ENCODE peak calls at places on chromosomes 12 and 14, in four cellular contexts. J is right atrium auricular region, X is IMR-90, T is transverse colon. U is an unnamed sample.

GRCh38 chr12:96040305-96041133 is 5.1 kb upstream of the LTA4H start:
- DNase-seq in X (no peak), J (no peak), T (no peak), U (no peak)

GRCh38 chr14:31291210-31291609 is 83.6 kb upstream of the HECTD1 start:
- DNase-seq in T (no peak), J (no peak), X (no peak), U (no peak)

GRCh38 chr14:75046899-75047298 is 4.4 kb downstream of the MLH3 start:
- DNase-seq in T (no peak), J (no peak), X (peak; percentile 45), U (no peak)

GRCh38 chr14:43983721-43984120 is 523.4 kb downstream of the FSCB start:
- DNase-seq in X (no peak), J (no peak), T (no peak), U (no peak)

GRCh38 chr14:66972469-66972868 is 216.8 kb upstream of the GARIN2 start:
- DNase-seq in J (no peak), T (no peak), X (no peak), U (no peak)

GRCh38 chr12:50545783-50546182 is 41.0 kb downstream of the DIP2B start:
- DNase-seq in X (no peak), J (no peak), T (peak; percentile 66), U (peak; percentile 68)

GRCh38 chr12:65022960-65023359 is 98.1 kb downstream of the WIF1 start:
- DNase-seq in X (no peak), J (no peak), T (no peak), U (no peak)

GRCh38 chr14:24741871-24742270 is 107.9 kb upstream of the GZMB start:
- DNase-seq in T (no peak), X (peak; percentile 15), J (no peak), U (no peak)

GRCh38 chr12:128794661-128795529 is 28.9 kb downstream of the SLC15A4 start:
- DNase-seq in J (no peak), X (no peak), T (no peak), U (no peak)

GRCh38 chr12:34396861-34397590 is 374.7 kb downstream of the ALG10 start:
- DNase-seq in X (no peak), J (peak; percentile 21), T (peak; percentile 2), U (peak; percentile 16)

GRCh38 chr12:80946591-80946990 is 8.9 kb upstream of the LIN7A start:
- DNase-seq in T (no peak), J (no peak), X (peak; percentile 32), U (no peak)

GRCh38 chr12:88206636-88207035 is 64.5 kb downstream of the TMTC3 start:
- DNase-seq in T (no peak), X (peak; percentile 68), J (no peak), U (peak; percentile 19)

GRCh38 chr14:91580886-91581615 is 70.9 kb upstream of the PPP4R3A start:
- DNase-seq in J (no peak), X (no peak), T (no peak), U (no peak)

GRCh38 chr14:38762436-38762835 is 340.6 kb downstream of the SEC23A start:
- DNase-seq in T (no peak), X (no peak), J (no peak), U (no peak)

GRCh38 chr12:16148938-16149337 is 128.5 kb downstream of the SLC15A5 start:
- DNase-seq in T (no peak), X (no peak), J (no peak), U (no peak)

GRCh38 chr14:86038401-86038985 is 508.5 kb downstream of the FLRT2 start:
- DNase-seq in J (no peak), X (peak; percentile 62), T (peak; percentile 11), U (no peak)

GRCh38 chr14:75979071-75979571 is 2.7 kb downstream of the TGFB3 start:
- DNase-seq in X (peak; percentile 38), T (peak; percentile 23), J (no peak), U (peak; percentile 35)

GRCh38 chr14:103142031-103142430 is 18.8 kb downstream of the TNFAIP2 start:
- DNase-seq in J (no peak), X (no peak), T (no peak), U (no peak)

GRCh38 chr12:54725233-54725843 is 77.2 kb upstream of the DCD start:
- DNase-seq in X (no peak), J (no peak), T (no peak), U (no peak)

GRCh38 chr12:101616027-101616494 is 21.3 kb downstream of the MYBPC1 start:
- DNase-seq in J (no peak), X (no peak), T (no peak), U (peak; percentile 58)

GRCh38 chr14:100620437-100621100 is 33.4 kb upstream of the BEGAIN start:
- DNase-seq in X (no peak), J (no peak), T (peak; percentile 5), U (no peak)

GRCh38 chr12:68405292-68405900 is 73.2 kb upstream of the MDM1 start:
- DNase-seq in X (no peak), J (no peak), T (no peak), U (no peak)

GRCh38 chr12:117986705-117987469 is 18.1 kb upstream of the KSR2 start:
- DNase-seq in T (no peak), J (no peak), X (peak; percentile 17), U (no peak)

GRCh38 chr12:24212496-24212895 is 263.0 kb upstream of the SOX5 start:
- DNase-seq in T (no peak), X (no peak), J (no peak), U (no peak)

DNA sequence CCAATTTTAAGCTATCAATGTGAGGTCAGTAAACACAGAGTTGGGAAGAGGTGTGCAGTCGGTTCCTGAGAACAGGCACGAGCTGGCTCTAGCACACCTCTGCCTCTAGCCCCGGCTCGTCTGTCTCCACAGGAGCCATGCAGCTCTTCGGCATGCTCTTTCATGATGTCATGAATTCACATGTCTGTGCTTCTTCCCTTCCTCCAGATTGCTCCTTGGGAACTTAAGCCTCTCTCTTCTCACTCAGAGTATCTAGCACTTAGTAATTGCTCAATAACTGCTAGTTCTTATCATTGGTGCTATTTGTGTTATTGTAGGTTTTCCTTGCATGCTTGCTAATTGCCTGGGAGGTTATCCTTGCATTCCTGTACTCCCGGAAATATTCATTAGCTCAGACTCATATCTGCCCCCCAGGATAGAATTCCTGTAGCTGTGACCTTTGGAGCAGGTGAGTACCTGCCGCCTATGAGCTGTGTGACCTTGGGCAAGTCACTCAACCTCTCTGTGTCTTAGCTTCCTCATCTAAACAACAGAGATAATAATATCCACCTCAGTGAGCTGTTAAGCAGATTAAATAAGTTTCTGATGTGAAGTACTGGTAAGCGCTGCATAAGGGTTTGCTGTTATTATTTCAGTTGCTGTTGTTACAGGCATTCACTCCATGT is 19.5 kb downstream of the FAM181A start:
- DNase-seq in J (no peak), T (no peak), X (peak; percentile 28), U (no peak)
- H3K36me3 ChIP-seq in J (peaks cover 86% of the 10 kb centered on the region), T (no peaks in the 10 kb centered on the region), X (no peaks in the 10 kb centered on the region), U (no peaks in the 10 kb centered on the region)

GRCh38 chr12:27000962-27001361 is 13.2 kb downstream of the TM7SF3 start:
- DNase-seq in T (no peak), J (no peak), X (no peak), U (no peak)
- H3K4me3 ChIP-seq in T (no peak overlapping the region), J (no peak overlapping the region), X (no peak overlapping the region), U (no peak overlapping the region)

DNA sequence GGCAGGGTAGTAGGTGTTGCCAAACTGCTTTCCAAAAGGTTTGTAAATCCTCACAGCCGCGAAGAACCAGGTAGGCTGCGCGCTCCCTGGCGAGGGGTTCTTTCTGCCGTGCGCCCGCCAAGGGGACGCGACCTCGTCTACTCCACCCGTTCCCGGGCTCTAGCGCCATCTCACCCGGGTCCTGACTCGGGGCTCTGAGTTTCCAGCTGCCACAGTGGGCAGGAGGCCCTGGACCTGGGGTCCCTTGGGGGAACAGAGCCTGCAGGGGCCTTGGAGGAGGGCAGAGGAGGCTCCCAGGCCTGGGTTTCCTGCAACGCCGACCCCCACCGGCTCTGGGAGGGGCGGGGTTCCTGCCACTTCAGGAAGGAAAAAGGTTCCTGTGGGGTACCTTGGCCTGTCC is 706 bp downstream of the ANHX start:
- DNase-seq in T (no peak), J (no peak), X (no peak), U (no peak)
- H3K9me3 ChIP-seq in T (no peaks in the 10 kb centered on the region), J (no peaks in the 10 kb centered on the region), X (peaks cover 55% of the 10 kb centered on the region), U (peaks cover 64% of the 10 kb centered on the region)

GRCh38 chr12:13417516-13417915 is 221.0 kb downstream of the EMP1 start:
- DNase-seq in T (no peak), J (no peak), X (no peak), U (no peak)
- H3K36me3 ChIP-seq in T (no peaks in the 10 kb centered on the region), J (no peaks in the 10 kb centered on the region), X (no peaks in the 10 kb centered on the region), U (no peaks in the 10 kb centered on the region)

DNA sequence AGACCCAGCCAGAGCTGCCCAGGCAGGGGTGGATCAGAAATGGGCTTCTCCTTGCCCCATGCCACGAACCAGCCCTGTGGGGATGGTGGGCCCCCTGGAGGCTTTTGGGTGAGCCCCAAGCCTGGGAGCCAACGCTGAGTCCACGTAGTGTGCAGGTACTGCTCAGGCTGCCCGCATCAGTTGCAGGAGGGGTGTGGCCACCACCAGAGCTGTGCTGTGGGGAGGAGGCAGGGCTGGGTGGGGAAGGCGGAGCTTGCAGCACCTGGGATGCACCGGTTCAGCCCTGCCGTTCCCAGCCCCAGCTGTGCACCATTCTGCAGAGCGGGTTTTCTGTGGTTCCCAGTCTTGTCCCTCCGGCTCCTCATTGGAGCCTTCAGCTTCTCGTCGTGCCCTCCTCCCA is 36.3 kb downstream of the IL31 start:
- DNase-seq in T (no peak), X (no peak), J (no peak), U (peak; percentile 51)
- H3K4me3 ChIP-seq in T (no peak overlapping the region), X (no peak overlapping the region), J (no peak overlapping the region), U (no peak overlapping the region)

GRCh38 chr14:105952826-105953225 is 426.4 kb downstream of the TMEM121 start:
- DNase-seq in T (no peak), X (no peak), J (no peak), U (no peak)

GRCh38 chr14:105947599-105947998 is 421.2 kb downstream of the TMEM121 start:
- DNase-seq in X (no peak), T (no peak), J (no peak), U (no peak)

GRCh38 chr14:105952222-105952621 is 425.8 kb downstream of the TMEM121 start:
- DNase-seq in X (no peak), T (no peak), J (no peak), U (no peak)

GRCh38 chr14:105945891-105946290 is 419.5 kb downstream of the TMEM121 start:
- DNase-seq in X (no peak), T (no peak), J (peak; percentile 54), U (no peak)

GRCh38 chr14:105951399-105951798 is 425.0 kb downstream of the TMEM121 start:
- DNase-seq in T (no peak), X (no peak), J (no peak), U (no peak)
- H3K9me3 ChIP-seq in T (no peaks in the 10 kb centered on the region), X (peaks cover 24% of the 10 kb centered on the region), J (no peaks in the 10 kb centered on the region), U (no peaks in the 10 kb centered on the region)

DNA sequence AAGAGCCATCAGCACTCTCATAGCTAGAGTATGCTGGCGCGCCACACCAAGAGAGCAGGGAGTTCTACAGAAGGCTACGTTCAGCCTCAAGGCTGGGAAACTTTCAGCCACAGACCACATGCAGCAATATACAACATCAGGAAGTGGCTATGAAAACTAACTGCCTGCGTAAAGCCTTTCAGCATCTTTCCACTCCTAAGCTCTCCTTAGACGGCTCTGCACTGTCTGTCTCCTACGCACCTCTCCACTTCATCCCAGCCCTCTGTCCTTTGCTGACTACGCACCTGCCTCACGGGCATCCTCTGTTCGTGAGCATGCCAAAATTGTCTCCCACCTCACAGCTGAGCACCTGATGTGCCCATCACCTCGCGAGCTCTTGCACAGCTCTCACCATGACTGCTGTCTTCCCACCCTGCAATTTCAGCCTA is 9.7 kb downstream of the MPHOSPH9 start:
- DNase-seq in J (no peak), T (peak; percentile 23), X (no peak), U (no peak)
- H3K36me3 ChIP-seq in J (peaks cover 13% of the 10 kb centered on the region), T (peaks cover 14% of the 10 kb centered on the region), X (peaks cover 17% of the 10 kb centered on the region), U (no peaks in the 10 kb centered on the region)

U was measured in mucosa of descending colon.